ENCODE peak calls at places on chromosomes 13 and 19, in seven cellular contexts. P is neural progenitor cell, M is uterus, A is PC-3, D is body of pancreas, V is left ventricle myocardium inferior, C is K562. F is an unnamed sample. For H3K4me1, the result is how much of the 10 kb centered on the place peaks cover.

GRCh38 chr19:14769201-14769600 is 9.2 kb downstream of the ADGRE2 start:
- DNase-seq in P (no peak), M (no peak), A (no peak), D (no peak), V (no peak), C (no peak), F (no peak)

GRCh38 chr19:15575406-15575805 is 39.6 kb upstream of the CYP4F8 start:
- DNase-seq in P (no peak), M (no peak), A (no peak), D (no peak), V (no peak), C (no peak), F (no peak)

GRCh38 chr13:82747948-82748347 is 1134.3 kb downstream of the SLITRK1 start:
- DNase-seq in P (no peak), M (no peak), A (peak), D (no peak), V (no peak), C (no peak), F (no peak)

GRCh38 chr13:40161931-40162330 is 504.5 kb downstream of the FOXO1 start:
- DNase-seq in P (no peak), M (no peak), A (no peak), D (no peak), V (no peak), C (no peak), F (no peak)

GRCh38 chr13:30376426-30377311 is 45.6 kb upstream of the UBE2L5 start:
- DNase-seq in P (no peak), M (no peak), A (peak), D (no peak), V (no peak), C (no peak), F (no peak)

GRCh38 chr19:12983561-12984142 is 11.6 kb upstream of the NFIX start:
- DNase-seq in P (peak), M (peak), A (peak), D (peak), V (peak), C (peak), F (peak)

GRCh38 chr13:75938811-75939525 is 302.8 kb downstream of the LMO7 start:
- DNase-seq in P (no peak), M (no peak), A (peak), D (no peak), V (no peak), C (no peak), F (no peak)

GRCh38 chr13:25059166-25059565 is 36.8 kb upstream of the PABPC3 start:
- DNase-seq in P (no peak), M (no peak), A (no peak), D (no peak), V (no peak), C (no peak), F (no peak)

GRCh38 chr19:39078436-39079200 is 5.5 kb upstream of the ACP7 start:
- DNase-seq in P (no peak), M (no peak), A (peak), D (no peak), V (no peak), C (no peak), F (no peak)

GRCh38 chr19:15418112-15418587 is 638 bp downstream of the AKAP8L start:
- DNase-seq in P (peak), M (no peak), A (peak), D (peak), V (no peak), C (peak), F (no peak)

GRCh38 chr13:25224151-25224550 is 52.1 kb upstream of the AMER2 start:
- DNase-seq in P (no peak), M (no peak), A (no peak), D (no peak), V (no peak), C (no peak), F (no peak)

GRCh38 chr19:16938211-16938610 is 49.4 kb downstream of the F2RL3 start:
- DNase-seq in P (no peak), M (no peak), A (no peak), D (no peak), V (no peak), C (no peak), F (no peak)

GRCh38 chr13:73720216-73720840 is 413.9 kb downstream of the KLF12 start:
- DNase-seq in P (no peak), M (no peak), A (no peak), D (no peak), V (no peak), C (no peak), F (no peak)

GRCh38 chr13:21800847-21801616 is 130.2 kb downstream of the FGF9 start:
- DNase-seq in P (no peak), M (no peak), A (peak), D (no peak), V (no peak), C (no peak), F (no peak)

GRCh38 chr19:14363203-14364097 is 17.8 kb upstream of the ADGRE5 start:
- DNase-seq in P (peak), M (peak), A (peak), D (peak), V (peak), C (peak), F (peak)

GRCh38 chr13:91031508-91031907 is 316.0 kb upstream of the MIR17HG start:
- DNase-seq in P (no peak), M (no peak), A (peak), D (no peak), V (no peak), C (no peak), F (peak)

GRCh38 chr19:11453468-11454341 is 18.3 kb downstream of the PRKCSH start:
- DNase-seq in P (peak), M (no peak), A (no peak), D (no peak), V (no peak), C (peak), F (peak)

GRCh38 chr19:34461375-34462100 is 20.0 kb upstream of the WTIP start:
- DNase-seq in P (no peak), M (no peak), A (no peak), D (no peak), V (no peak), C (no peak), F (no peak)

GRCh38 chr13:111203742-111204386 is 88.8 kb downstream of the ARHGEF7 start:
- DNase-seq in P (no peak), M (no peak), A (no peak), D (no peak), V (no peak), C (no peak), F (no peak)
- H3K4me1 ChIP-seq in P (under half), M (under half), A (under half), D (under half), V (half or more), C (under half), F (under half)

DNA sequence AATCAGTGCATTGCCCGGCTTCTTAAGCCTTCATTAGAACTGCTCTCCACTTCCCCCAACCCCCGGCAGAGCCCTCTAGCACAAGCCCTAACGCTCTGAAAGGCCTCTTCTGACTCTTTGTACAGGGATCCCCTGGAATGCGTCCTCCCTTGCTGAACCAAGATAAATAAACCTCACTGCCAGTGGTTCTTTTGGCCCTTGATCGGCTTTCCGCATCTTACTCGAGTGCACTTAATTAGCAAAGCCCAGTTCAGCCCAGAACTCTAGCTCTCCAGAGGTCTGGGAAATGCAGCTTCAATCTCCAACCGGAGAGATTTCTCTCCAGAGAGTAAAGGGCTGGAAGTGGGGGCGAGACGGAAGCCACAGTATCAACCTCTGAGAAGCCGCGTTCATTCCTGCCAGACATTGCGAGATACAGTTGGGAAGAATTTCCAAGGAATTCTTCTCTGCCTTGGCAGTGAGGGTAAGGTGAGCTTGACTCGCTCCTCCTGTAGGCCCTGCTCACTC is 8.7 kb upstream of the ZNF444 start:
- DNase-seq in P (peak), M (peak), A (no peak), D (no peak), V (no peak), C (no peak), F (no peak)
- H3K4me1 ChIP-seq in P (under half), M (under half), A (under half), D (under half), V (under half), C (under half), F (under half)

DNA sequence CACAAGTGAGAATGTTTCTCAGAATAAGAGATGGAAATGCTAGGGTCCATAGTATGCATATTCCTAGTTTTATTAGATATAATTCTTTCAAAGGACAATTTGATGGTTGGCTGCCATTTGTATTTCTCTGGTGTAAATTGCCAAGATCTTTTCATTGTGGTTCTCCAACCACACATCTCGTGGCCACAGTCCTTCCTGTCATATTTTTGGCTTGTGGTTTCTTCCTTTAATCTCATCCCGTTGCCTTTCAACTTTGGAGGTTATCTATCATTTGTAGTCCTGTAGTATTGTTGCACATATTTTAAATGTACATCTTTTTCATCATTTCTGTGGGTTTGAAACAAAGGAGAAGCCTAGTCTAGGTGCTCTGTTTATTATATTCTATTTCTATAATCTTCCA is 61.2 kb downstream of the WASF3 start:
- DNase-seq in P (no peak), M (no peak), A (no peak), D (no peak), V (no peak), C (no peak), F (no peak)
- H3K4me1 ChIP-seq in P (under half), M (under half), A (under half), D (under half), V (under half), C (under half), F (under half)

GRCh38 chr13:109743706-109744453 is 42.5 kb downstream of the IRS2 start:
- DNase-seq in P (no peak), M (peak), A (peak), D (no peak), V (no peak), C (peak), F (peak)

GRCh38 chr13:109744512-109745051 is 41.8 kb downstream of the IRS2 start:
- DNase-seq in P (no peak), M (peak), A (peak), D (peak), V (peak), C (peak), F (peak)

GRCh38 chr13:109746364-109746763 is 40.0 kb downstream of the IRS2 start:
- DNase-seq in P (no peak), M (no peak), A (no peak), D (no peak), V (no peak), C (no peak), F (peak)

GRCh38 chr13:109745702-109746101 is 40.7 kb downstream of the IRS2 start:
- DNase-seq in P (no peak), M (no peak), A (no peak), D (no peak), V (no peak), C (peak), F (peak)

DNA sequence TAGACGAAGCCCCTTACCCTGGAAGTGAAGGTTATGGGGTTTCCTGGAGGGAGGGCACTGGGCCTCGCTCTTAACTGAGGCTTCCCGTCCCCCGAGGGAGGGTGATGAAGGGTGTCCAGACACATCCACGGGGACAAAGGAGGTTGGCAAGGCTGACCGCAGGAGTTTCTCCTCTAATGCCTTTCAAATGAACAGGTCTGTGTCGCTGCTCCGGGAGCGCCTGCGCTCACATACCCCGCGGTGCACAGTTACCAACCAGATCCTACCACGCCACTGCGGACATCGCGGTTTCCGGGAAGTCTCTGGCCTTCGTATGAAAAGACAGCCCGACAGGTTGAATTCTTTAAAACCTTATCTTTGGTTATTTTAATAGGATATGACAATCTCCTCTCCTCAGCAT is 41.3 kb downstream of the IRS2 start:
- DNase-seq in P (no peak), M (no peak), A (no peak), D (no peak), V (no peak), C (no peak), F (peak)
- H3K4me1 ChIP-seq in P (under half), M (under half), A (under half), D (under half), V (under half), C (under half), F (under half)

GRCh38 chr19:46788101-46788967 is at the start of gene SLC1A5:
- DNase-seq in P (peak), M (peak), A (peak), D (peak), V (peak), C (peak), F (peak)
- H3K4me1 ChIP-seq in P (under half), M (under half), A (under half), D (under half), V (half or more), C (under half), F (under half)

GRCh38 chr19:41302624-41303351 is 7.2 kb upstream of the CCDC97 start:
- DNase-seq in P (no peak), M (no peak), A (no peak), D (no peak), V (no peak), C (no peak), F (no peak)

GRCh38 chr19:41305923-41306322 is 4.0 kb upstream of the CCDC97 start:
- DNase-seq in P (no peak), M (no peak), A (no peak), D (no peak), V (no peak), C (no peak), F (no peak)

GRCh38 chr19:41306394-41306793 is 3.6 kb upstream of the CCDC97 start:
- DNase-seq in P (no peak), M (no peak), A (no peak), D (no peak), V (no peak), C (no peak), F (no peak)

GRCh38 chr19:41304706-41305483 is 5.1 kb upstream of the CCDC97 start:
- DNase-seq in P (no peak), M (no peak), A (no peak), D (no peak), V (no peak), C (no peak), F (no peak)

GRCh38 chr19:41303941-41304340 is 6.0 kb upstream of the CCDC97 start:
- DNase-seq in P (no peak), M (no peak), A (no peak), D (no peak), V (no peak), C (no peak), F (no peak)
- H3K4me1 ChIP-seq in P (under half), M (under half), A (under half), D (under half), V (half or more), C (under half), F (under half)

GRCh38 chr19:3373971-3374368 is 7.6 kb downstream of the NFIC start:
- DNase-seq in P (no peak), M (no peak), A (no peak), D (no peak), V (no peak), C (no peak), F (no peak)
- H3K4me1 ChIP-seq in P (under half), M (under half), A (under half), D (half or more), V (half or more), C (half or more), F (under half)

DNA sequence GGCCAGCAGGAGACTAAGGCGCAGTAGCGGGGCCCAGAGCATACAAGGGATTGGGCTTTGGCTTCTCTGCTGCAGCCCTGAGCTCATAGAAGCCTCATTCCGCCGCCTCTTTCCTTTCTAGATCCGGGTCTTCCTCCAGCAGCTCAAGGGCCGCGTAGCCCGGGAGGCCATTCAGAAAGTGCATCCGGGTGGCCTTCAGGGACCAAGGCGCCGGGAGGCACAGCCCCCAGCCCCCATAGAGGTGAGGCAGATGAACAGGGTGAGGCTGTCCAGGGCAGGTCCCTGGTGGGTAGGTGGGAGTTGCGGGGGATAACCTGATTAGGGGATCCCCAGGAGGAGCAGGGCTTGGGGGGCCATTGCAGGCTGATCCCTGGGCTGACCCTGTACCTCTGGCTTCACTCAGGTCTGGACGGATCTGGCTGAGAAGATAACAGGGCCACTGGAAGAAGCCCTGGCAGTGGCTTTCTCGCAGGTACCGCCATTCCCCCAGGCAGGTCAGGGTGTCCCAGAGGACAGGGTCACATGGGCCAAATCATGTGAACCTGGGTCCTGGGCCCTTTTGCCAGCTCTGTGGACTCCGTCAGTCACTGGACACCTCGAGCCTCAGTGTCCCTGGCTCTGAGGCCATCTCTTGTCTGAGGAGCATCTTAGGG is 1.3 kb downstream of the SNAPC2 start:
- DNase-seq in P (no peak), M (no peak), A (no peak), D (no peak), V (no peak), C (peak), F (no peak)
- H3K4me1 ChIP-seq in P (under half), M (under half), A (under half), D (half or more), V (half or more), C (under half), F (under half)

DNA sequence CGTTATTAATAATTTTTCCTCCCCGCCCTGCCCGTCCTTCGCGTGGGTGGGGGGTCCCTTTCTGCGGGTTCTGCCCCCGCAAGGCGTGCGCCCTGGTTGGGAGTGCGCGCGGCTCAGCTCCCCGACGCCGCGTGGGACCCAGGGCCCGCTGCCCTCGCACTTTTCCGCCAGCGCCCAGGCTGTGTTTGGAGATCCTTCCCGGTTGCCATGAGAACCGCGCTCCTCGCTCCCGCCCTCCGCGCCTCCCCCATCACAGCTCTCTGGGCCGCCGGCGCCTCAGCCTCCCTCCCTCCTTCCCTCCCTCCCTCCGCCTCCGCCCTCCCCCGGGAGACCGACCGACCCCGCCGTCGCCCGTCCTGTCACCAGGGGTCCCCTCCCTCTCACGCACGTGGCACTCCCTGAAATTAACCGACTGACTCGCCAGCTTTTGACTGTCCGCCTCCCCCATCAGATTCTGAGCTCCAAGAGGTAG is 2.4 kb upstream of the SSBP4 start:
- DNase-seq in P (peak), M (peak), A (peak), D (peak), V (peak), C (peak), F (peak)
- H3K4me1 ChIP-seq in P (under half), M (under half), A (under half), D (half or more), V (half or more), C (half or more), F (under half)